ENCODE peak calls at places on chromosomes 4 and X, in five cellular contexts. One of them, this sample, is unnamed.

GRCh38 chr4:89737888-89738287 is 99.1 kb downstream of the SNCA start:
- DNase-seq in lower leg skin: no peak
- DNase-seq in NCI-H510A treated with DMSO at 0.1 percent for 48 hours: no peak
- DNase-seq in DMS53: no peak
- DNase-seq in MM.1S: no peak
- DNase-seq in this sample: peak; percentile 15

GRCh38 chr4:8431553-8431952 is 9.0 kb downstream of the ACOX3 start:
- DNase-seq in lower leg skin: no peak
- DNase-seq in NCI-H510A treated with DMSO at 0.1 percent for 48 hours: no peak
- DNase-seq in DMS53: no peak
- DNase-seq in MM.1S: no peak
- DNase-seq in this sample: no peak

GRCh38 chr4:94941706-94942105 is 184.0 kb downstream of the BMPR1B start:
- DNase-seq in DMS53: no peak
- DNase-seq in MM.1S: no peak
- DNase-seq in NCI-H510A treated with DMSO at 0.1 percent for 48 hours: no peak
- DNase-seq in lower leg skin: no peak
- DNase-seq in this sample: no peak

GRCh38 chrX:52346462-52347165 is 22.2 kb upstream of the XAGE2 start:
- DNase-seq in MM.1S: no peak
- DNase-seq in DMS53: peak; percentile 16
- DNase-seq in lower leg skin: no peak
- DNase-seq in NCI-H510A treated with DMSO at 0.1 percent for 48 hours: no peak
- DNase-seq in this sample: no peak

GRCh38 chr4:89836897-89837384 is at the start of gene SNCA:
- DNase-seq in MM.1S: no peak
- DNase-seq in NCI-H510A treated with DMSO at 0.1 percent for 48 hours: peak; percentile 83
- DNase-seq in DMS53: peak; percentile 86
- DNase-seq in lower leg skin: peak; percentile 58
- DNase-seq in this sample: peak; percentile 36

GRCh38 chr4:121514443-121514842 is 133.6 kb upstream of the QRFPR start:
- DNase-seq in NCI-H510A treated with DMSO at 0.1 percent for 48 hours: no peak
- DNase-seq in DMS53: no peak
- DNase-seq in lower leg skin: no peak
- DNase-seq in MM.1S: no peak
- DNase-seq in this sample: no peak

GRCh38 chrX:43582540-43582913 is 73.6 kb upstream of the MAOA start:
- DNase-seq in DMS53: no peak
- DNase-seq in NCI-H510A treated with DMSO at 0.1 percent for 48 hours: no peak
- DNase-seq in MM.1S: no peak
- DNase-seq in lower leg skin: no peak
- DNase-seq in this sample: no peak

GRCh38 chrX:135009057-135009605 is 13.2 kb downstream of the RTL8B start:
- DNase-seq in DMS53: peak; percentile 88
- DNase-seq in NCI-H510A treated with DMSO at 0.1 percent for 48 hours: peak; percentile 30
- DNase-seq in lower leg skin: no peak
- DNase-seq in MM.1S: no peak
- DNase-seq in this sample: no peak

GRCh38 chr4:65589331-65589730 is 81.0 kb downstream of the EPHA5 start:
- DNase-seq in MM.1S: no peak
- DNase-seq in DMS53: peak; percentile 68
- DNase-seq in lower leg skin: no peak
- DNase-seq in NCI-H510A treated with DMSO at 0.1 percent for 48 hours: peak; percentile 64
- DNase-seq in this sample: no peak

GRCh38 chr4:149980941-149981340 is 97.3 kb upstream of the DCLK2 start:
- DNase-seq in lower leg skin: no peak
- DNase-seq in NCI-H510A treated with DMSO at 0.1 percent for 48 hours: peak; percentile 43
- DNase-seq in MM.1S: peak; percentile 62
- DNase-seq in DMS53: peak; percentile 64
- DNase-seq in this sample: no peak

GRCh38 chr4:152957437-152958185 is 21.5 kb downstream of the FHDC1 start:
- DNase-seq in lower leg skin: no peak
- DNase-seq in DMS53: no peak
- DNase-seq in MM.1S: no peak
- DNase-seq in NCI-H510A treated with DMSO at 0.1 percent for 48 hours: no peak
- DNase-seq in this sample: no peak

GRCh38 chr4:109111031-109111430 is 191.4 kb downstream of the COL25A1 start:
- DNase-seq in lower leg skin: no peak
- DNase-seq in DMS53: no peak
- DNase-seq in MM.1S: no peak
- DNase-seq in NCI-H510A treated with DMSO at 0.1 percent for 48 hours: no peak
- DNase-seq in this sample: no peak

GRCh38 chr4:72971572-72971971 is 97.9 kb downstream of the COX18 start:
- DNase-seq in MM.1S: no peak
- DNase-seq in DMS53: peak; percentile 8
- DNase-seq in lower leg skin: no peak
- DNase-seq in NCI-H510A treated with DMSO at 0.1 percent for 48 hours: no peak
- DNase-seq in this sample: peak; percentile 87

This sample was measured in pulmonary artery endothelial cell.